ENCODE peak calls at places on chromosomes 13 and 19, in eight cellular contexts. X is Karpas-422, A is stomach, R is fibroblast of villous mesenchyme, J is left ventricle myocardium inferior, U is tibial nerve, E is astrocyte of the spinal cord, S is spleen. C is an unnamed sample.

GRCh38 chr13:96460571-96460970 is 370.7 kb downstream of the HS6ST3 start:
- DNase-seq in S (no peak), A (no peak), R (no peak), U (no peak), X (no peak), E (no peak), J (no peak), C (peak)

GRCh38 chr13:94914829-94915228 is 202.5 kb upstream of the SOX21 start:
- DNase-seq in A (no peak), E (no peak), R (no peak), X (no peak), J (no peak), U (no peak), S (no peak), C (peak)

GRCh38 chr19:4057913-4058695 is 8.6 kb downstream of the ZBTB7A start:
- DNase-seq in U (peak), J (peak), A (peak), S (peak), X (peak), R (peak), E (peak), C (peak)

GRCh38 chr13:95154441-95154886 is 146.8 kb downstream of the ABCC4 start:
- DNase-seq in A (no peak), R (no peak), E (no peak), J (no peak), U (no peak), X (no peak), S (no peak), C (peak)

GRCh38 chr19:54480048-54480447 is 7.0 kb upstream of the CDC42EP5 start:
- DNase-seq in U (no peak), X (no peak), A (no peak), R (no peak), J (no peak), E (no peak), S (no peak), C (no peak)

GRCh38 chr19:14553042-14553938 is 18.6 kb downstream of the NDUFB7 start:
- DNase-seq in X (no peak), U (no peak), R (no peak), J (no peak), S (no peak), E (no peak), A (no peak), C (no peak)

GRCh38 chr13:21240586-21240985 is 64.1 kb downstream of the MRPL57 start:
- DNase-seq in R (peak), J (no peak), A (no peak), S (no peak), U (no peak), X (no peak), E (peak), C (peak)

GRCh38 chr13:105047676-105048295 is 1487.7 kb downstream of the EFNB2 start:
- DNase-seq in E (peak), S (no peak), R (no peak), U (no peak), X (no peak), A (no peak), J (no peak), C (no peak)

GRCh38 chr19:35559281-35559659 is 4.2 kb downstream of the ATP4A start:
- DNase-seq in A (no peak), U (no peak), E (no peak), S (peak), J (no peak), X (peak), R (no peak), C (no peak)

GRCh38 chr13:26133851-26134250 is 82.0 kb upstream of the SHISA2 start:
- DNase-seq in X (no peak), J (no peak), U (no peak), A (no peak), S (no peak), R (peak), E (no peak), C (no peak)

GRCh38 chr13:25768726-25769270 is 283.0 kb downstream of the SHISA2 start:
- DNase-seq in R (no peak), S (no peak), X (no peak), U (no peak), J (no peak), E (peak), A (no peak), C (no peak)

GRCh38 chr19:21022996-21023395 is 2.5 kb downstream of the ZNF430 start:
- DNase-seq in R (peak), U (no peak), J (no peak), A (no peak), E (peak), X (no peak), S (no peak), C (peak)

GRCh38 chr13:104385409-104385808 is 1319.2 kb upstream of the SLC10A2 start:
- DNase-seq in J (no peak), U (no peak), A (no peak), E (peak), X (no peak), R (peak), S (no peak), C (peak)

GRCh38 chr19:6611441-6611852 is 20.5 kb upstream of the CD70 start:
- DNase-seq in X (no peak), R (no peak), E (no peak), S (no peak), U (no peak), A (no peak), J (no peak), C (no peak)

GRCh38 chr13:23321534-23322241 is 111.8 kb downstream of the SACS start:
- DNase-seq in S (no peak), X (peak), U (no peak), R (peak), A (no peak), E (peak), J (peak), C (peak)

DNA sequence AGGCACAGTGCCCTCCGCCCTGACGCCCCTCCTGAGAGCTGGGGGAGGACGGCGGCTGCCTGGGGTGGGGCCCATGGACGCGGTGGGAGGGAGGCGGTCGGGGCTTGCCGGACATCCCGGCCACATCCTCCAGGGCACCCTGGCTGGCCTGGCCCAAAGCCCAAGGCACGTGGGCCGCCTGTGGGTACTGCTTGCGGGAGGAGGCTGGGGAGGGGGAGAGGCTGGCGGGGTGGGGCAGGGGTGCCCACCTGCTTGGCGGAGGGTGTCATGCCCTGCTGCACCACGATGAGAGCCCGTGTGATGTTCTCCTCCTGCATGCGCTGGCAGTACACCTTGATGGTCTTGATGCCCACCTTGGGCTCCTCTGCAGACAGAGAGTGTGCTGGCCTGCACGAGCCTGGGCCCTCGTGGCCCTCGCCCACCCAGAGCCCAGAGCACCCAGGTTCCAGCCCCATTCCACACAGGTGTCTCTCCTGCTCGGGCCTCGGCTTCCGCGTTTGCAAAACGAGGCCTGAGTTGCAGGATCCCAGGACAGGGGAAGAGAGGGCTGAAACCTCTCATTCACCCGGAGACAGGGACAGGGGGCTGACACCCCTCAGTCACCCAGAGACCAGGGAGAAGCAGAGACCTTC is 3.5 kb downstream of the POLR2E start:
- DNase-seq in J (no peak), S (no peak), U (no peak), A (no peak), E (no peak), X (no peak), R (no peak), C (no peak)
- H3K4me3 ChIP-seq in J (no peak), S (no peak), U (no peak), A (no peak), E (no peak), X (no peak), R (no peak), C (no peak)

GRCh38 chr19:49335784-49336481 is 727 bp downstream of the CD37 start:
- DNase-seq in S (peak), A (no peak), R (no peak), X (no peak), J (no peak), E (no peak), U (no peak), C (no peak)

GRCh38 chr19:49335071-49335783 is at the start of gene CD37:
- DNase-seq in J (no peak), S (peak), A (peak), E (no peak), R (no peak), X (peak), U (no peak), C (no peak)

GRCh38 chr19:49336482-49337266 is 1.5 kb downstream of the CD37 start:
- DNase-seq in A (no peak), R (no peak), U (no peak), S (peak), J (no peak), X (peak), E (no peak), C (no peak)

GRCh38 chr19:49331616-49332055 is 3.6 kb upstream of the CD37 start:
- DNase-seq in J (no peak), A (peak), U (no peak), R (peak), S (peak), E (peak), X (peak), C (peak)

DNA sequence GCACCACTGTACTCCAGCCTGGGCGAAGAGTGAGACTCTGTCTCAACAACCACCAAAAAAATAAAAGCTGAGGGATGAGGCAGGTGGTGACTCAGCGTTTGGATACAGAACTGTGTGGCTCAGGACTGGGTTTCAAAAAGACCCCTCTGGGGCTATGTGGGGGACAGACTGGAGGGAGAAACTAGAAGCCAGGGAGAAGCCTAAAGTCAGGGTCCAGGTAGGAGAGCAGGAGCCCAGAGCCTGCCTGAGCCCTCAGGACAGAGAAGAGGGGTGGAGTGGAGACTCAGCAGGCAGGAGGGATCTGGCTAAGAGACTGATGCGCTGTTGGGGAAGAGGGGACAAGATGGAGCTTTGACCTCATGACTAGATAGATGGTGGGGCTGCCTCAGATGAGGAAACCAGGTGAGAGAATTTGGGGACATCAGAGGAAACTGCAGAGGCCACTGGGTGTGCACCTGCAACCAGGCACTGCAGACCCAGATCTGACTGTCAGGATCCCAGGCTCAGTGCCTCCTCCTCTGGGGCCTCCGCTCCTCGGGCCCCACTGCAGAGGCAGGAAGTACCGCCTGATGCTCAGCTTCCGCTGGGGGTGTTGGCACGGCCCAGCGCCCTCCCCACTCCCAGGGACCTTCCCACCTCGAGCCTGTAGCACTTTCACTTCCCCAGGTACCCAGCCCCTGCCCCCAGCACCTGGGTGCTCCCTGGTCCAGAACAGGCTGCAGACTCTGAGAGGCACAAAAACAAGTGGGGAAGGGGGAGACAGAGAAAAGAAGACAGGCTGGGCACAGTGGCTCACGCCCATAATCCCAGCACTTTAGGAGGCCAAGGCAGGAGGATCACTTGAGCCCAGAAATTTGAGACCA is 1.5 kb upstream of the CD37 start:
- DNase-seq in J (no peak), R (peak), U (no peak), S (peak), E (no peak), X (peak), A (peak), C (peak)
- H3K4me3 ChIP-seq in J (no peak), R (no peak), U (no peak), S (peak), E (no peak), X (peak), A (no peak), C (no peak)

GRCh38 chr19:46369817-46370216 is 22.9 kb downstream of the PPP5C start:
- DNase-seq in A (no peak), E (no peak), U (no peak), J (no peak), X (no peak), R (no peak), S (no peak), C (no peak)

GRCh38 chr19:46374526-46375475 is 27.9 kb downstream of the PPP5C start:
- DNase-seq in E (no peak), S (no peak), U (no peak), R (no peak), J (no peak), A (no peak), X (no peak), C (no peak)

GRCh38 chr19:46371371-46371901 is 24.5 kb downstream of the PPP5C start:
- DNase-seq in R (no peak), E (no peak), X (no peak), A (no peak), S (no peak), U (no peak), J (no peak), C (no peak)

GRCh38 chr19:46373573-46374359 is 26.9 kb downstream of the PPP5C start:
- DNase-seq in X (no peak), R (no peak), A (peak), U (no peak), E (peak), S (no peak), J (peak), C (peak)

GRCh38 chr19:46372901-46373572 is 26.1 kb downstream of the PPP5C start:
- DNase-seq in R (no peak), A (no peak), U (no peak), X (no peak), E (peak), S (no peak), J (no peak), C (peak)
- H3K4me3 ChIP-seq in R (no peak), A (no peak), U (no peak), X (no peak), E (no peak), S (no peak), J (no peak), C (no peak)

DNA sequence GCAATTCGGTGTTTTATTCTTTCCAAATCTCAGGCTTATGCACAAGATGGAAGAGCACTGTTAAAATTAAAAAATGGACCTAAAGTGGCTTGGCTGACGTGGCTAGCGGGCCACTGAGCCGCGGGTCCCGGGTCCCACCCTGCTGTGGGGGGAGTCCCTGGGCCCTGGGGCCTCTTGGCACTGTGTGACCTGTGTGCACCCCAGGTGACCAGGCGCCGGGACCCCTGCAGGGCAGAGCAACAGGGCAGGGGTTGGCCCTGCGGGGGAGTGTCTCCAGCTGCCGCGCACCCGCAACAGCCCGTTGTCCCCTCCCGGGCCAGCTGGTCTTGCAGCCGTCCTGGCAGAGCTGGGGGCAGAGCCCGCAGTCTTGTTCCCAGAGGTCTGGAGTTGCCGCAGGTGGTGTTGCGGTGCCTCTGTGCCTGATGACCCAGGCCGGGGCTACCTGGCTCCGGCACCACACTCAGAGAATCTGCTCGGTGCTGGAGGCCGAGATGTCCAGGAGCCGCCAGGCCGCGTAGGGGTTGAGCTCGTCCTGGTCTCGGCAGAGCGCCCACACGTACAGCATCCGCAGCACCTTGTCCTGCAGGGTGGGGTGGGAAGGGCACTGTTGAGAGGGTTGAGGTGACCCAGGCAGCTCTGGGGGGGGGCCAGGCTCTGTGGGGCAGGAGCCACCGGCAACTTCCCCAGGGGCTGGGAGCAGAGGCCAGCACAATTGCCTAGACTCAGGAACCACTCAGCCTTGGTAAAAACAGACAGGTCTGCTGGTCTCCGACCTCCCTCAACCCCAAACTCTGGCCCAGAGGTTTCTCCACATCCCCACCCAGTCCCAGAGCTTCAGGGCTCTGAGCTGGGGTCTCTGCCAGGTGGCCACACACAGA is 1.0 kb upstream of the CTXN1 start:
- DNase-seq in X (no peak), U (no peak), S (peak), A (no peak), J (no peak), E (no peak), R (no peak), C (no peak)
- H3K4me3 ChIP-seq in X (no peak), U (no peak), S (peak), A (no peak), J (peak), E (no peak), R (no peak), C (no peak)

GRCh38 chr19:45528744-45529453 is 21.6 kb downstream of the VASP start:
- DNase-seq in A (peak), S (no peak), E (peak), X (no peak), U (no peak), R (no peak), J (no peak), C (peak)
- H3K4me3 ChIP-seq in A (peak), S (peak), E (peak), X (no peak), U (peak), R (no peak), J (peak), C (no peak)

GRCh38 chr19:23002690-23003422 is at the start of gene ZNF728:
- DNase-seq in U (peak), J (peak), A (no peak), R (no peak), X (no peak), E (no peak), S (no peak), C (peak)
- H3K4me3 ChIP-seq in U (peak), J (peak), A (peak), R (no peak), X (no peak), E (no peak), S (peak), C (peak)

DNA sequence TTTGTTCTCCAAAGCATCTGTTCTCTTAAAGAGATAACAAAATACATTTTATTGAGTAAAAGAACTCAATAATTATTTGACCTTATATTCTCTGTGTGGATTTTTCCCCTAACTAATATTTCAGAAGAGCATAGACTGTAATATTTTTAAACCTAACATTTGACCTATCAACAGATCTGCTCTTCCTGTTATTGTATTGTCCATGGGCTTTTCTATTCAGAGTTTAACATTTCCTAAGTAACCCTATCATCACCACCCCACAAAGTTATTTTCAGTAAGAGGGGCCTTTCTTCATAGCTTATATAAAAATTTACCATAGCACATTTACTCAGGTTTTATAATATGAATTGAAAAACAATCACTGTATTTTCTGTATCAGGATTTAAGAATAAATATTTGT is 17.5 kb downstream of the POLR1D start:
- DNase-seq in J (no peak), X (no peak), U (no peak), A (no peak), S (no peak), R (no peak), E (no peak), C (no peak)
- H3K4me3 ChIP-seq in J (no peak), X (no peak), U (no peak), A (no peak), S (no peak), R (no peak), E (no peak), C (no peak)

GRCh38 chr19:18430417-18431144 is 7.4 kb downstream of the ISYNA1 start:
- DNase-seq in U (no peak), A (no peak), X (no peak), J (no peak), R (no peak), S (no peak), E (no peak), C (no peak)

GRCh38 chr19:18433735-18434398 is 4.1 kb downstream of the ISYNA1 start:
- DNase-seq in X (no peak), U (no peak), S (peak), A (no peak), J (no peak), R (no peak), E (no peak), C (no peak)

GRCh38 chr19:18433039-18433691 is 4.8 kb downstream of the ISYNA1 start:
- DNase-seq in S (peak), A (no peak), U (no peak), R (no peak), X (peak), J (no peak), E (no peak), C (no peak)

GRCh38 chr19:18431351-18432197 is 6.4 kb downstream of the ISYNA1 start:
- DNase-seq in S (peak), X (no peak), U (no peak), R (no peak), A (no peak), E (no peak), J (no peak), C (no peak)

GRCh38 chr19:18432275-18433038 is 5.5 kb downstream of the ISYNA1 start:
- DNase-seq in R (no peak), J (no peak), A (no peak), S (no peak), U (no peak), E (no peak), X (no peak), C (no peak)
- H3K4me3 ChIP-seq in R (peak), J (peak), A (peak), S (peak), U (no peak), E (no peak), X (peak), C (no peak)